ENCODE peak calls at places on chromosomes 16 and 17, in eight cellular contexts. One of them, this sample, is unnamed.

GRCh38 chr17:36941265-36942021 is 4.2 kb downstream of the LHX1 start:
- ATAC-seq in left ventricle myocardium superior: no peak
- ATAC-seq in SK-N-SH treated with all-trans-retinoic acid at 6 μM for 48 hours: no peak
- ATAC-seq in heart left ventricle: no peak
- ATAC-seq in activated CD8-positive, alpha-beta T cell treated with anti-CD3 and anti-CD28 coated beads, Interleukin-2, amount 10 ng/mL, durations not matched to agents 7 days and 5 days: peak
- ATAC-seq in aorta: no peak
- ATAC-seq in left cardiac atrium: no peak
- ATAC-seq in pancreas: no peak
- ATAC-seq in this sample: no peak

GRCh38 chr16:46808997-46809396 is 22.0 kb downstream of the C16orf87 start:
- ATAC-seq in left ventricle myocardium superior: no peak
- ATAC-seq in SK-N-SH treated with all-trans-retinoic acid at 6 μM for 48 hours: no peak
- ATAC-seq in pancreas: no peak
- ATAC-seq in aorta: no peak
- ATAC-seq in left cardiac atrium: no peak
- ATAC-seq in activated CD8-positive, alpha-beta T cell treated with anti-CD3 and anti-CD28 coated beads, Interleukin-2, amount 10 ng/mL, durations not matched to agents 7 days and 5 days: no peak
- ATAC-seq in heart left ventricle: no peak
- ATAC-seq in this sample: no peak

GRCh38 chr17:15403276-15403939 is 62.0 kb upstream of the TEKT3 start:
- ATAC-seq in pancreas: no peak
- ATAC-seq in left ventricle myocardium superior: peak
- ATAC-seq in SK-N-SH treated with all-trans-retinoic acid at 6 μM for 48 hours: no peak
- ATAC-seq in left cardiac atrium: no peak
- ATAC-seq in heart left ventricle: peak
- ATAC-seq in activated CD8-positive, alpha-beta T cell treated with anti-CD3 and anti-CD28 coated beads, Interleukin-2, amount 10 ng/mL, durations not matched to agents 7 days and 5 days: no peak
- ATAC-seq in aorta: peak
- ATAC-seq in this sample: no peak

GRCh38 chr16:1984347-1985225 is 593 bp downstream of the GFER start:
- ATAC-seq in activated CD8-positive, alpha-beta T cell treated with anti-CD3 and anti-CD28 coated beads, Interleukin-2, amount 10 ng/mL, durations not matched to agents 7 days and 5 days: peak
- ATAC-seq in pancreas: no peak
- ATAC-seq in SK-N-SH treated with all-trans-retinoic acid at 6 μM for 48 hours: peak
- ATAC-seq in heart left ventricle: peak
- ATAC-seq in aorta: no peak
- ATAC-seq in left cardiac atrium: peak
- ATAC-seq in left ventricle myocardium superior: peak
- ATAC-seq in this sample: peak

GRCh38 chr16:22161999-22162657 is at the start of gene SDR42E2:
- ATAC-seq in heart left ventricle: no peak
- ATAC-seq in left cardiac atrium: no peak
- ATAC-seq in activated CD8-positive, alpha-beta T cell treated with anti-CD3 and anti-CD28 coated beads, Interleukin-2, amount 10 ng/mL, durations not matched to agents 7 days and 5 days: peak
- ATAC-seq in left ventricle myocardium superior: no peak
- ATAC-seq in SK-N-SH treated with all-trans-retinoic acid at 6 μM for 48 hours: no peak
- ATAC-seq in aorta: no peak
- ATAC-seq in pancreas: peak
- ATAC-seq in this sample: no peak

GRCh38 chr17:42660692-42661345 is 1.7 kb downstream of the TUBG2 start:
- ATAC-seq in pancreas: no peak
- ATAC-seq in heart left ventricle: no peak
- ATAC-seq in left ventricle myocardium superior: no peak
- ATAC-seq in activated CD8-positive, alpha-beta T cell treated with anti-CD3 and anti-CD28 coated beads, Interleukin-2, amount 10 ng/mL, durations not matched to agents 7 days and 5 days: no peak
- ATAC-seq in aorta: no peak
- ATAC-seq in SK-N-SH treated with all-trans-retinoic acid at 6 μM for 48 hours: peak
- ATAC-seq in left cardiac atrium: no peak
- ATAC-seq in this sample: no peak

GRCh38 chr17:44004077-44004760 is at the start of gene NAGS:
- ATAC-seq in aorta: no peak
- ATAC-seq in heart left ventricle: no peak
- ATAC-seq in SK-N-SH treated with all-trans-retinoic acid at 6 μM for 48 hours: no peak
- ATAC-seq in left cardiac atrium: no peak
- ATAC-seq in left ventricle myocardium superior: no peak
- ATAC-seq in activated CD8-positive, alpha-beta T cell treated with anti-CD3 and anti-CD28 coated beads, Interleukin-2, amount 10 ng/mL, durations not matched to agents 7 days and 5 days: no peak
- ATAC-seq in pancreas: no peak
- ATAC-seq in this sample: no peak

GRCh38 chr17:70563301-70563820 is 394.0 kb downstream of the KCNJ2 start:
- ATAC-seq in heart left ventricle: peak
- ATAC-seq in aorta: no peak
- ATAC-seq in pancreas: no peak
- ATAC-seq in left cardiac atrium: no peak
- ATAC-seq in activated CD8-positive, alpha-beta T cell treated with anti-CD3 and anti-CD28 coated beads, Interleukin-2, amount 10 ng/mL, durations not matched to agents 7 days and 5 days: no peak
- ATAC-seq in SK-N-SH treated with all-trans-retinoic acid at 6 μM for 48 hours: peak
- ATAC-seq in left ventricle myocardium superior: peak
- ATAC-seq in this sample: no peak

GRCh38 chr17:17740627-17741237 is 59.5 kb downstream of the RAI1 start:
- ATAC-seq in pancreas: no peak
- ATAC-seq in SK-N-SH treated with all-trans-retinoic acid at 6 μM for 48 hours: no peak
- ATAC-seq in left cardiac atrium: no peak
- ATAC-seq in activated CD8-positive, alpha-beta T cell treated with anti-CD3 and anti-CD28 coated beads, Interleukin-2, amount 10 ng/mL, durations not matched to agents 7 days and 5 days: peak
- ATAC-seq in aorta: no peak
- ATAC-seq in heart left ventricle: no peak
- ATAC-seq in left ventricle myocardium superior: no peak
- ATAC-seq in this sample: no peak

GRCh38 chr16:10938844-10939648 is 3.2 kb downstream of the DEXI start:
- ATAC-seq in left cardiac atrium: no peak
- ATAC-seq in heart left ventricle: no peak
- ATAC-seq in SK-N-SH treated with all-trans-retinoic acid at 6 μM for 48 hours: no peak
- ATAC-seq in activated CD8-positive, alpha-beta T cell treated with anti-CD3 and anti-CD28 coated beads, Interleukin-2, amount 10 ng/mL, durations not matched to agents 7 days and 5 days: no peak
- ATAC-seq in aorta: no peak
- ATAC-seq in pancreas: no peak
- ATAC-seq in left ventricle myocardium superior: no peak
- ATAC-seq in this sample: no peak

GRCh38 chr16:75452464-75453190 is 11.9 kb downstream of the TMEM170A start:
- ATAC-seq in left cardiac atrium: peak
- ATAC-seq in heart left ventricle: peak
- ATAC-seq in left ventricle myocardium superior: peak
- ATAC-seq in activated CD8-positive, alpha-beta T cell treated with anti-CD3 and anti-CD28 coated beads, Interleukin-2, amount 10 ng/mL, durations not matched to agents 7 days and 5 days: no peak
- ATAC-seq in SK-N-SH treated with all-trans-retinoic acid at 6 μM for 48 hours: no peak
- ATAC-seq in aorta: no peak
- ATAC-seq in pancreas: peak
- ATAC-seq in this sample: no peak

GRCh38 chr17:5249615-5250014 is 15.0 kb upstream of the SCIMP start:
- ATAC-seq in left cardiac atrium: peak
- ATAC-seq in heart left ventricle: peak
- ATAC-seq in activated CD8-positive, alpha-beta T cell treated with anti-CD3 and anti-CD28 coated beads, Interleukin-2, amount 10 ng/mL, durations not matched to agents 7 days and 5 days: peak
- ATAC-seq in left ventricle myocardium superior: peak
- ATAC-seq in aorta: peak
- ATAC-seq in SK-N-SH treated with all-trans-retinoic acid at 6 μM for 48 hours: peak
- ATAC-seq in pancreas: peak
- ATAC-seq in this sample: peak

GRCh38 chr17:62797959-62798358 is 10.2 kb downstream of the MARCHF10 start:
- ATAC-seq in pancreas: no peak
- ATAC-seq in left ventricle myocardium superior: no peak
- ATAC-seq in aorta: no peak
- ATAC-seq in left cardiac atrium: no peak
- ATAC-seq in heart left ventricle: no peak
- ATAC-seq in activated CD8-positive, alpha-beta T cell treated with anti-CD3 and anti-CD28 coated beads, Interleukin-2, amount 10 ng/mL, durations not matched to agents 7 days and 5 days: no peak
- ATAC-seq in SK-N-SH treated with all-trans-retinoic acid at 6 μM for 48 hours: no peak
- ATAC-seq in this sample: no peak

GRCh38 chr17:28216032-28216431 is 103.0 kb upstream of the TMEM97 start:
- ATAC-seq in aorta: no peak
- ATAC-seq in left ventricle myocardium superior: no peak
- ATAC-seq in SK-N-SH treated with all-trans-retinoic acid at 6 μM for 48 hours: no peak
- ATAC-seq in pancreas: no peak
- ATAC-seq in activated CD8-positive, alpha-beta T cell treated with anti-CD3 and anti-CD28 coated beads, Interleukin-2, amount 10 ng/mL, durations not matched to agents 7 days and 5 days: no peak
- ATAC-seq in left cardiac atrium: no peak
- ATAC-seq in heart left ventricle: no peak
- ATAC-seq in this sample: no peak

GRCh38 chr17:75316253-75316652 is 27.0 kb upstream of the SLC25A19 start:
- ATAC-seq in left cardiac atrium: no peak
- ATAC-seq in pancreas: no peak
- ATAC-seq in activated CD8-positive, alpha-beta T cell treated with anti-CD3 and anti-CD28 coated beads, Interleukin-2, amount 10 ng/mL, durations not matched to agents 7 days and 5 days: peak
- ATAC-seq in aorta: no peak
- ATAC-seq in SK-N-SH treated with all-trans-retinoic acid at 6 μM for 48 hours: no peak
- ATAC-seq in left ventricle myocardium superior: no peak
- ATAC-seq in heart left ventricle: no peak
- ATAC-seq in this sample: no peak

GRCh38 chr16:3824121-3824795 is 56.3 kb downstream of the CREBBP start:
- ATAC-seq in left cardiac atrium: no peak
- ATAC-seq in pancreas: no peak
- ATAC-seq in activated CD8-positive, alpha-beta T cell treated with anti-CD3 and anti-CD28 coated beads, Interleukin-2, amount 10 ng/mL, durations not matched to agents 7 days and 5 days: no peak
- ATAC-seq in left ventricle myocardium superior: no peak
- ATAC-seq in SK-N-SH treated with all-trans-retinoic acid at 6 μM for 48 hours: no peak
- ATAC-seq in aorta: no peak
- ATAC-seq in heart left ventricle: no peak
- ATAC-seq in this sample: no peak

GRCh38 chr17:80361495-80362220 is 53.3 kb upstream of the ENDOV start:
- ATAC-seq in activated CD8-positive, alpha-beta T cell treated with anti-CD3 and anti-CD28 coated beads, Interleukin-2, amount 10 ng/mL, durations not matched to agents 7 days and 5 days: no peak
- ATAC-seq in aorta: no peak
- ATAC-seq in left cardiac atrium: no peak
- ATAC-seq in pancreas: no peak
- ATAC-seq in heart left ventricle: no peak
- ATAC-seq in SK-N-SH treated with all-trans-retinoic acid at 6 μM for 48 hours: no peak
- ATAC-seq in left ventricle myocardium superior: no peak
- ATAC-seq in this sample: no peak

GRCh38 chr17:8063761-8064589 is 23.5 kb downstream of the ALOX12B start:
- ATAC-seq in SK-N-SH treated with all-trans-retinoic acid at 6 μM for 48 hours: no peak
- ATAC-seq in pancreas: no peak
- ATAC-seq in activated CD8-positive, alpha-beta T cell treated with anti-CD3 and anti-CD28 coated beads, Interleukin-2, amount 10 ng/mL, durations not matched to agents 7 days and 5 days: no peak
- ATAC-seq in aorta: no peak
- ATAC-seq in heart left ventricle: no peak
- ATAC-seq in left cardiac atrium: no peak
- ATAC-seq in left ventricle myocardium superior: no peak
- ATAC-seq in this sample: no peak

GRCh38 chr16:53756329-53756996 is 52.5 kb downstream of the FTO start:
- ATAC-seq in pancreas: peak
- ATAC-seq in left cardiac atrium: no peak
- ATAC-seq in activated CD8-positive, alpha-beta T cell treated with anti-CD3 and anti-CD28 coated beads, Interleukin-2, amount 10 ng/mL, durations not matched to agents 7 days and 5 days: no peak
- ATAC-seq in heart left ventricle: no peak
- ATAC-seq in left ventricle myocardium superior: no peak
- ATAC-seq in aorta: no peak
- ATAC-seq in SK-N-SH treated with all-trans-retinoic acid at 6 μM for 48 hours: no peak
- ATAC-seq in this sample: no peak